ENCODE peak calls at places on chromosomes 16 and 17, in four cellular contexts. W is H1, F is H9, T is IMR-90. J is an unnamed sample.
A peak's percentile ranks its signal among the peaks of the same experiment; 100 is the strongest.

GRCh38 chr17:27511921-27512320 is 55.7 kb downstream of the KSR1 start:
- DNase-seq in F (no peak), W (no peak), T (no peak), J (no peak)

GRCh38 chr16:31472559-31473203 is 729 bp downstream of the TGFB1I1 start:
- DNase-seq in F (peak; percentile 86), T (peak; percentile 88), W (peak; percentile 92), J (peak; percentile 90)

GRCh38 chr16:62709856-62710255 is 673.6 kb upstream of the CDH8 start:
- DNase-seq in T (no peak), F (no peak), W (no peak), J (no peak)

GRCh38 chr17:35010093-35010492 is 29.8 kb downstream of the LIG3 start:
- DNase-seq in W (no peak), T (peak; percentile 17), F (no peak), J (no peak)

GRCh38 chr17:2892305-2892971 is 96.2 kb downstream of the RAP1GAP2 start:
- DNase-seq in W (no peak), F (peak; percentile 35), T (peak; percentile 96), J (peak; percentile 71)

GRCh38 chr16:66798162-66798561 is 3.2 kb downstream of the TERB1 start:
- DNase-seq in W (no peak), F (no peak), T (peak; percentile 55), J (peak; percentile 2)

GRCh38 chr17:74663566-74663965 is 40.0 kb upstream of the CD300E start:
- DNase-seq in F (no peak), T (no peak), W (no peak), J (no peak)

GRCh38 chr16:17515421-17516210 is 44.9 kb upstream of the XYLT1 start:
- DNase-seq in T (peak; percentile 89), F (no peak), W (no peak), J (no peak)

GRCh38 chr16:89601906-89602272 is 11.6 kb upstream of the DPEP1 start:
- DNase-seq in T (no peak), F (no peak), W (no peak), J (no peak)

GRCh38 chr16:50401355-50401754 is 32.6 kb upstream of the BRD7 start:
- DNase-seq in T (no peak), W (no peak), F (no peak), J (no peak)

GRCh38 chr17:36089888-36090836 is at the start of gene CCL3:
- DNase-seq in W (no peak), T (no peak), F (no peak), J (no peak)

GRCh38 chr17:1264196-1264595 is 6.0 kb upstream of the BHLHA9 start:
- DNase-seq in W (no peak), T (no peak), F (no peak), J (no peak)

GRCh38 chr16:46747777-46748651 is at the start of gene MYLK3:
- DNase-seq in W (no peak), F (peak; percentile 78), T (no peak), J (peak; percentile 18)

GRCh38 chr17:10105513-10106001 is 92.8 kb downstream of the GAS7 start:
- DNase-seq in W (no peak), F (no peak), T (peak; percentile 90), J (peak; percentile 97)

GRCh38 chr17:78128616-78129384 is at the start of gene TMC6:
- DNase-seq in W (peak; percentile 89), F (peak; percentile 96), T (no peak), J (peak; percentile 43)

GRCh38 chr16:82542714-82543113 is 84.1 kb upstream of the CDH13 start:
- DNase-seq in T (no peak), W (no peak), F (no peak), J (no peak)

GRCh38 chr16:57999366-57999970 is 1.0 kb downstream of the ZNF319 start:
- DNase-seq in F (no peak), W (no peak), T (peak; percentile 33), J (peak; percentile 60)

GRCh38 chr17:14922421-14922820 is 342.7 kb downstream of the PMP22 start:
- DNase-seq in T (no peak), F (no peak), W (no peak), J (no peak)

GRCh38 chr17:63519972-63520882 is 2.9 kb upstream of the KCNH6 start:
- DNase-seq in W (peak; percentile 44), F (no peak), T (no peak), J (no peak)

GRCh38 chr17:79707931-79708891 is 22.5 kb upstream of the ENPP7 start:
- DNase-seq in T (peak; percentile 38), W (peak; percentile 92), F (peak; percentile 79), J (peak; percentile 44)

GRCh38 chr17:7466644-7467341 is 12.6 kb downstream of the ZBTB4 start:
- DNase-seq in W (no peak), T (peak; percentile 66), F (no peak), J (peak; percentile 46)

GRCh38 chr16:50602531-50603205 is 54.5 kb downstream of the NKD1 start:
- DNase-seq in T (no peak), F (no peak), W (no peak), J (no peak)

GRCh38 chr17:40399185-40399584 is 18.5 kb downstream of the TOP2A start:
- DNase-seq in W (no peak), T (peak; percentile 74), F (no peak), J (peak; percentile 79)

GRCh38 chr16:75733305-75734141 is 7.2 kb upstream of the CPHXL start:
- DNase-seq in T (peak; percentile 85), F (no peak), W (no peak), J (peak; percentile 74)

GRCh38 chr17:78390241-78391050 is 12.0 kb downstream of the PGS1 start:
- DNase-seq in F (peak; percentile 62), W (no peak), T (peak; percentile 100), J (peak; percentile 100)

GRCh38 chr16:15618392-15618791 is 24.6 kb downstream of the MARF1 start:
- DNase-seq in F (no peak), W (no peak), T (peak; percentile 81), J (no peak)

GRCh38 chr17:41486809-41487530 is 2.7 kb downstream of the KRT36 start:
- DNase-seq in T (no peak), W (peak; percentile 97), F (peak; percentile 93), J (no peak)

GRCh38 chr17:36665417-36665816 is 64.0 kb downstream of the MRM1 start:
- DNase-seq in F (no peak), T (no peak), W (no peak), J (no peak)

GRCh38 chr17:2468270-2468669 is 43.4 kb downstream of the METTL16 start:
- DNase-seq in T (peak; percentile 99), W (no peak), F (no peak), J (peak; percentile 24)

GRCh38 chr16:85643631-85644030 is 30.5 kb downstream of the GSE1 start:
- DNase-seq in W (no peak), F (no peak), T (no peak), J (no peak)

GRCh38 chr17:56822725-56823124 is 11.0 kb downstream of the C17orf67 start:
- DNase-seq in W (no peak), T (no peak), F (no peak), J (no peak)

GRCh38 chr17:65278050-65278819 is 141.1 kb downstream of the RGS9 start:
- DNase-seq in T (peak; percentile 62), W (peak; percentile 78), F (peak; percentile 90), J (peak; percentile 65)

GRCh38 chr17:4448197-4448980 is 14.6 kb downstream of the SPNS3 start:
- DNase-seq in W (no peak), F (no peak), T (no peak), J (no peak)

GRCh38 chr16:66026931-66027330 is 339.6 kb upstream of the CDH5 start:
- DNase-seq in W (no peak), T (peak; percentile 44), F (no peak), J (no peak)

GRCh38 chr16:87320510-87321227 is 3.5 kb upstream of the C16orf95 start:
- DNase-seq in W (no peak), F (no peak), T (no peak), J (no peak)

GRCh38 chr17:40432864-40433528 is 10.3 kb upstream of the IGFBP4 start:
- DNase-seq in F (peak; percentile 30), W (no peak), T (peak; percentile 77), J (peak; percentile 46)

GRCh38 chr17:17663160-17664072 is 17.8 kb upstream of the RAI1 start:
- DNase-seq in T (peak; percentile 97), F (peak; percentile 95), W (peak; percentile 66), J (peak; percentile 99)

GRCh38 chr17:39165178-39165843 is 650 bp downstream of the ARL5C start:
- DNase-seq in T (no peak), F (no peak), W (peak; percentile 77), J (no peak)
- H3K27ac ChIP-seq in T (no peak overlapping the region), F (no peak overlapping the region), W (no peak overlapping the region), J (no peak overlapping the region)

GRCh38 chr17:6257339-6257738 is 177.6 kb downstream of the AIPL1 start:
- DNase-seq in T (peak; percentile 16), W (no peak), F (peak; percentile 45), J (peak; percentile 26)
- H2BK5ac ChIP-seq in T (no peak overlapping the region), W (peak overlapping the region; percentile 68), F (no peak overlapping the region), J (no peak overlapping the region)

GRCh38 chr16:56916571-56917403 is 15.2 kb upstream of the HERPUD1 start:
- DNase-seq in W (no peak), T (no peak), F (no peak), J (no peak)
- H3K27ac ChIP-seq in W (no peak overlapping the region), T (no peak overlapping the region), F (no peak overlapping the region), J (no peak overlapping the region)

DNA sequence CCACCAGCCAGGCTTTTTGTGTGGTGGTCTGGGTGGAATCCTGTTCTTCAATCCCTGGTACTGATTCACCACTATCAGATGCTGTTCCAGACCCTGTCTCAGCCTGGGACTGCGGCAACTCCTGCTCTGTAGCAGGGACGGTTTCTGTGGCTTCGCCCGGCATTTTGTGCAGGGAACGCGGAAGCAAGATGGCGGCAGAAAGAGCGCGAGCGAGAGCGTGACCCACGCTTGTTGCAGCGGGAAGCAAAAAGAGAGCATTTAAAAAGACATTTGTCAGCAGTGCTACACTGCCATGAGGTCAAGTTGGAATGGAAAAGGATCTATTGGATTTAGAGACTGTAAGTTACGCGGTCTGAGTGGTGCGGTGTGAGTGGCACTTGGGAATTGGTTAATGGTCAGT is at the start of gene NACA2:
- DNase-seq in F (no peak), T (no peak), W (no peak), J (no peak)
- H2BK5ac ChIP-seq in F (no peak within 1 kb of the TSS), T (no peak within 1 kb of the TSS), W (no peak within 1 kb of the TSS), J (no peak within 1 kb of the TSS)

GRCh38 chr16:48335961-48336360 is 49.3 kb downstream of the SIAH1 start:
- DNase-seq in F (no peak), T (peak; percentile 91), W (no peak), J (peak; percentile 77)
- H3K27ac ChIP-seq in F (no peak overlapping the region), T (peak overlapping the region; percentile 98), W (no peak overlapping the region), J (peak overlapping the region; percentile 94)

GRCh38 chr17:47851764-47852112 is 775 bp upstream of the SP6 start:
- DNase-seq in F (peak; percentile 79), T (no peak), W (peak; percentile 75), J (no peak)
- H2BK5ac ChIP-seq in F (no peak overlapping the region), T (no peak overlapping the region), W (no peak overlapping the region), J (no peak overlapping the region)

DNA sequence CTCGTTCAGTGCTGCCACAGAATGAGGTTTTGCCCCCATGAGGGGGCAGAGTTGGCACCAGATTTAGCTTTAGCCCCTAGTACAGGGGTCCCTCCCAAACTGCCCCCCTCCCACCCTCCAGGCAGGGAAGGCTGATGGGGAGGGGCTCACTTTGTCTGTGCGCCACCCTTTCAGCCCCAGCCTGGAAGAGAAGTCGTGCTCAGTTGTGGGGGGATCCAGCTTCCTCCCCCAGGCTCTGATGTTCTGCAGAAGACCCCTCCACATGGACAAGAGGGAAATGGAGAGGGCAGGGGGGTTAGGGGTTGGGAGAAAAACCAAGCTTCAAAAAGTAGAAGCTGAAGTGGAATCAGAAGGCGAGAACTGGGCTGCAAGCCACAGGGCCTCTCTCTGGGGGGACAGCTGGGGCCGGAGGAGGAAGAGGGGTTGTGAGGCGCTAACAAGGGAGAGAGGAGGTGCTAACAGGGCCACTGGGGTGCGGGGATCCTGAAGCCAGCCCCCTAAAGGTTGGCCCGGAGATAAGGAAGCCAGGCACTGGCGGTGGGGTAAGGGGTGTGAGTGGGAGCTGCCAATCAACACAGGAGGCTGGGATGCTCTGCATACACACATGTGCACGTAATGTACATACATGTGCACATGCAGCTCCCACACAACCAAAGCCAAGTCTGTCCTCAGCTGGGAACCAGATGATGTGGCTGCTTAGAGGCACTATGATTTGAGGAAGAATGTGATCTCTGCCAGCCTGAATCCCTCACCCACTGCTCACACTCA is 7.0 kb upstream of the TMEM92 start:
- DNase-seq in T (peak; percentile 47), W (no peak), F (no peak), J (no peak)
- H3K27ac ChIP-seq in T (peak overlapping the region; percentile 88), W (peak overlapping the region; percentile 4), F (no peak overlapping the region), J (peak overlapping the region; percentile 79)